ENCODE peak calls at places on chromosomes 13 and 19, in eight cellular contexts. One of them, this sample, is unnamed.

GRCh38 chr13:51814825-51815650 is 11.1 kb upstream of the DHRS12 start:
- DNase-seq in left lung: no peak
- DNase-seq in uterus: peak; percentile 65
- DNase-seq in psoas muscle: peak; percentile 29
- DNase-seq in endothelial cell of umbilical vein: peak; percentile 63
- DNase-seq in tibial nerve: peak; percentile 37
- DNase-seq in HCT116: peak; percentile 60
- DNase-seq in IMR-90: peak; percentile 50
- DNase-seq in this sample: no peak

GRCh38 chr13:98411617-98412310 is 165.1 kb downstream of the STK24 start:
- DNase-seq in IMR-90: no peak
- DNase-seq in psoas muscle: peak; percentile 29
- DNase-seq in tibial nerve: no peak
- DNase-seq in HCT116: no peak
- DNase-seq in left lung: no peak
- DNase-seq in endothelial cell of umbilical vein: peak; percentile 60
- DNase-seq in uterus: no peak
- DNase-seq in this sample: no peak

GRCh38 chr19:7680606-7681335 is at the start of gene TRAPPC5:
- DNase-seq in psoas muscle: peak; percentile 89
- DNase-seq in HCT116: peak; percentile 58
- DNase-seq in endothelial cell of umbilical vein: peak; percentile 83
- DNase-seq in uterus: peak; percentile 89
- DNase-seq in IMR-90: peak; percentile 76
- DNase-seq in tibial nerve: peak; percentile 70
- DNase-seq in left lung: peak; percentile 98
- DNase-seq in this sample: no peak

GRCh38 chr19:3198901-3199700 is 13.4 kb downstream of the NCLN start:
- DNase-seq in left lung: peak; percentile 68
- DNase-seq in tibial nerve: no peak
- DNase-seq in uterus: no peak
- DNase-seq in endothelial cell of umbilical vein: no peak
- DNase-seq in IMR-90: no peak
- DNase-seq in psoas muscle: no peak
- DNase-seq in HCT116: no peak
- DNase-seq in this sample: no peak

GRCh38 chr13:29369060-29369743 is 226.3 kb downstream of the SLC7A1 start:
- DNase-seq in left lung: no peak
- DNase-seq in HCT116: peak; percentile 27
- DNase-seq in psoas muscle: no peak
- DNase-seq in tibial nerve: no peak
- DNase-seq in endothelial cell of umbilical vein: peak; percentile 39
- DNase-seq in uterus: no peak
- DNase-seq in IMR-90: peak; percentile 34
- DNase-seq in this sample: no peak

GRCh38 chr19:3187662-3188511 is 2.2 kb downstream of the NCLN start:
- DNase-seq in HCT116: no peak
- DNase-seq in IMR-90: no peak
- DNase-seq in left lung: peak; percentile 75
- DNase-seq in psoas muscle: no peak
- DNase-seq in uterus: no peak
- DNase-seq in tibial nerve: no peak
- DNase-seq in endothelial cell of umbilical vein: no peak
- DNase-seq in this sample: no peak

GRCh38 chr13:42990147-42990990 is 1.7 kb downstream of the EPSTI1 start:
- DNase-seq in left lung: no peak
- DNase-seq in endothelial cell of umbilical vein: no peak
- DNase-seq in psoas muscle: no peak
- DNase-seq in HCT116: no peak
- DNase-seq in tibial nerve: no peak
- DNase-seq in uterus: no peak
- DNase-seq in IMR-90: peak; percentile 57
- DNase-seq in this sample: no peak

GRCh38 chr13:107459430-107459829 is 755.9 kb downstream of the LIG4 start:
- DNase-seq in left lung: no peak
- DNase-seq in HCT116: no peak
- DNase-seq in uterus: no peak
- DNase-seq in IMR-90: peak; percentile 85
- DNase-seq in psoas muscle: no peak
- DNase-seq in endothelial cell of umbilical vein: no peak
- DNase-seq in tibial nerve: no peak
- DNase-seq in this sample: no peak

GRCh38 chr13:66994498-66995365 is 235.4 kb downstream of the PCDH9 start:
- DNase-seq in uterus: no peak
- DNase-seq in psoas muscle: no peak
- DNase-seq in HCT116: no peak
- DNase-seq in IMR-90: no peak
- DNase-seq in endothelial cell of umbilical vein: no peak
- DNase-seq in tibial nerve: no peak
- DNase-seq in left lung: no peak
- DNase-seq in this sample: no peak

GRCh38 chr19:54660306-54660705 is 2.5 kb upstream of the LILRB4 start:
- DNase-seq in IMR-90: no peak
- DNase-seq in uterus: no peak
- DNase-seq in left lung: no peak
- DNase-seq in endothelial cell of umbilical vein: no peak
- DNase-seq in psoas muscle: no peak
- DNase-seq in tibial nerve: no peak
- DNase-seq in HCT116: no peak
- DNase-seq in this sample: no peak

GRCh38 chr13:67230774-67231480 is 791 bp upstream of the PCDH9 start:
- DNase-seq in uterus: peak; percentile 60
- DNase-seq in tibial nerve: peak; percentile 19
- DNase-seq in left lung: peak; percentile 89
- DNase-seq in endothelial cell of umbilical vein: peak; percentile 73
- DNase-seq in IMR-90: peak; percentile 64
- DNase-seq in psoas muscle: peak; percentile 64
- DNase-seq in HCT116: no peak
- DNase-seq in this sample: no peak

GRCh38 chr19:2798733-2799132 is 13.4 kb downstream of the THOP1 start:
- DNase-seq in IMR-90: peak; percentile 7
- DNase-seq in HCT116: no peak
- DNase-seq in tibial nerve: no peak
- DNase-seq in endothelial cell of umbilical vein: no peak
- DNase-seq in left lung: peak; percentile 51
- DNase-seq in uterus: no peak
- DNase-seq in psoas muscle: peak; percentile 46
- DNase-seq in this sample: no peak

GRCh38 chr13:57716295-57716694 is 84.8 kb downstream of the PCDH17 start:
- DNase-seq in psoas muscle: no peak
- DNase-seq in uterus: no peak
- DNase-seq in endothelial cell of umbilical vein: no peak
- DNase-seq in left lung: no peak
- DNase-seq in HCT116: no peak
- DNase-seq in tibial nerve: no peak
- DNase-seq in IMR-90: no peak
- DNase-seq in this sample: no peak

GRCh38 chr13:111316161-111316730 is 4.2 kb upstream of the TEX29 start:
- DNase-seq in endothelial cell of umbilical vein: peak; percentile 50
- DNase-seq in left lung: no peak
- DNase-seq in psoas muscle: no peak
- DNase-seq in tibial nerve: no peak
- DNase-seq in uterus: no peak
- DNase-seq in HCT116: no peak
- DNase-seq in IMR-90: no peak
- DNase-seq in this sample: no peak

GRCh38 chr13:49494645-49495044 is 1.1 kb upstream of the PHF11 start:
- DNase-seq in psoas muscle: no peak
- DNase-seq in left lung: no peak
- DNase-seq in IMR-90: no peak
- DNase-seq in HCT116: no peak
- DNase-seq in endothelial cell of umbilical vein: no peak
- DNase-seq in uterus: no peak
- DNase-seq in tibial nerve: no peak
- DNase-seq in this sample: no peak

GRCh38 chr13:49499889-49500660 is 4.3 kb downstream of the PHF11 start:
- DNase-seq in tibial nerve: no peak
- DNase-seq in endothelial cell of umbilical vein: no peak
- DNase-seq in HCT116: no peak
- DNase-seq in uterus: no peak
- DNase-seq in left lung: no peak
- DNase-seq in IMR-90: peak; percentile 90
- DNase-seq in psoas muscle: no peak
- DNase-seq in this sample: peak; percentile 8

GRCh38 chr13:49498211-49498610 is 2.5 kb downstream of the PHF11 start:
- DNase-seq in psoas muscle: no peak
- DNase-seq in uterus: no peak
- DNase-seq in HCT116: no peak
- DNase-seq in IMR-90: no peak
- DNase-seq in endothelial cell of umbilical vein: no peak
- DNase-seq in tibial nerve: no peak
- DNase-seq in left lung: no peak
- DNase-seq in this sample: no peak

GRCh38 chr13:49495783-49496762 is at the start of gene PHF11:
- DNase-seq in IMR-90: peak; percentile 76
- DNase-seq in endothelial cell of umbilical vein: peak; percentile 58
- DNase-seq in tibial nerve: peak; percentile 63
- DNase-seq in HCT116: no peak
- DNase-seq in psoas muscle: peak; percentile 82
- DNase-seq in uterus: peak; percentile 76
- DNase-seq in left lung: peak; percentile 96
- DNase-seq in this sample: no peak

DNA sequence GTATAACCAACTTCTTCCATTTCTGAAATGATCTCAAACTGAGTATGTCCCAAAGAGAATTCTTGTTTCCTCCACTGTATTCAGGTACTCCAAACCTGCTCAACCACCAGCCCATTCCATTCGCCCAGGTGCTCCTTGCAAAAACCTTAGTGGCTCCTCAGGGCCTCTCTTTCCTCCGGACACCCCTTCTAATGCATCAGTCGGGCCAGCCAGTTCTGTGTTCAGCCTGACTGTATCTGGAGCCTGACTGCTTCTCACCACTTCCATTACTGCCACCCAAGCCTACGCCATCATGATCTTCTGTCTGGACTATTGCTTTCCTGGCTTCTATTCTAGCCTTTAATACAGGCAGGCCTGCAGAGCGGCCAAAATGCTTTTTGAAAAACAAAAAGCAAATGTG is 1.5 kb downstream of the PHF11 start:
- DNase-seq in left lung: no peak
- DNase-seq in psoas muscle: no peak
- DNase-seq in tibial nerve: no peak
- DNase-seq in HCT116: no peak
- DNase-seq in endothelial cell of umbilical vein: no peak
- DNase-seq in uterus: no peak
- DNase-seq in IMR-90: no peak
- DNase-seq in this sample: no peak
- H3K27ac ChIP-seq in left lung: no peak overlapping the region
- H3K27ac ChIP-seq in psoas muscle: peak overlapping the region; percentile 94
- H3K27ac ChIP-seq in tibial nerve: peak overlapping the region; percentile 99
- H3K27ac ChIP-seq in HCT116: no peak overlapping the region
- H3K27ac ChIP-seq in endothelial cell of umbilical vein: no peak overlapping the region
- H3K27ac ChIP-seq in uterus: peak overlapping the region; percentile 94
- H3K27ac ChIP-seq in IMR-90: no peak overlapping the region
- H3K27ac ChIP-seq in this sample: peak overlapping the region; percentile 80

GRCh38 chr13:77047649-77048343 is 20.8 kb upstream of the FBXL3 start:
- DNase-seq in endothelial cell of umbilical vein: no peak
- DNase-seq in left lung: no peak
- DNase-seq in IMR-90: no peak
- DNase-seq in HCT116: no peak
- DNase-seq in tibial nerve: no peak
- DNase-seq in uterus: no peak
- DNase-seq in psoas muscle: no peak
- DNase-seq in this sample: no peak

GRCh38 chr13:77042566-77043177 is 15.7 kb upstream of the FBXL3 start:
- DNase-seq in HCT116: no peak
- DNase-seq in left lung: no peak
- DNase-seq in tibial nerve: no peak
- DNase-seq in psoas muscle: no peak
- DNase-seq in IMR-90: peak; percentile 46
- DNase-seq in uterus: no peak
- DNase-seq in endothelial cell of umbilical vein: no peak
- DNase-seq in this sample: no peak

GRCh38 chr13:77053192-77053591 is 26.2 kb upstream of the FBXL3 start:
- DNase-seq in endothelial cell of umbilical vein: no peak
- DNase-seq in tibial nerve: no peak
- DNase-seq in HCT116: no peak
- DNase-seq in psoas muscle: no peak
- DNase-seq in IMR-90: no peak
- DNase-seq in uterus: no peak
- DNase-seq in left lung: no peak
- DNase-seq in this sample: no peak

DNA sequence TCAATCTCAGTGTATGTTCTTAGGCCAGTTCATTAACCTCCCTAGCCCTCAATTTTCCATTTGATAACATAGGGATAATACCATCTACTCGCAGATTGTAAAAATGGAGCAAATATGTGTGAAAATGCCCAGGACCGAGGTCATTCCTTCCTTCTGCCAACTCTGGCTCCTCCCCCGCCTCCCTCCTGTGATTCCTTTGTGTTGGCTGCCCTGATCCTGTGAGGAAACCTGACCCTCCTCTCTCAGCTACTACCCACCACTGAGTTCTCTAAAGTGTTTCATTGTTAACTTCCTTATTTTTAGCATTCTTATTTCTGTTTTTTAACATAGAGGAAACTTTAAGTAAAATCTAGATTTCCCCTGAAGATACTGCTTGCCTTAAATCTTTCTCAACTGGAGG is 21.6 kb upstream of the FBXL3 start:
- DNase-seq in left lung: no peak
- DNase-seq in tibial nerve: no peak
- DNase-seq in endothelial cell of umbilical vein: no peak
- DNase-seq in IMR-90: no peak
- DNase-seq in uterus: no peak
- DNase-seq in HCT116: no peak
- DNase-seq in psoas muscle: no peak
- DNase-seq in this sample: no peak
- H3K27ac ChIP-seq in left lung: no peak overlapping the region
- H3K27ac ChIP-seq in tibial nerve: no peak overlapping the region
- H3K27ac ChIP-seq in endothelial cell of umbilical vein: no peak overlapping the region
- H3K27ac ChIP-seq in IMR-90: no peak overlapping the region
- H3K27ac ChIP-seq in uterus: no peak overlapping the region
- H3K27ac ChIP-seq in HCT116: no peak overlapping the region
- H3K27ac ChIP-seq in psoas muscle: peak overlapping the region; percentile 9
- H3K27ac ChIP-seq in this sample: no peak overlapping the region

DNA sequence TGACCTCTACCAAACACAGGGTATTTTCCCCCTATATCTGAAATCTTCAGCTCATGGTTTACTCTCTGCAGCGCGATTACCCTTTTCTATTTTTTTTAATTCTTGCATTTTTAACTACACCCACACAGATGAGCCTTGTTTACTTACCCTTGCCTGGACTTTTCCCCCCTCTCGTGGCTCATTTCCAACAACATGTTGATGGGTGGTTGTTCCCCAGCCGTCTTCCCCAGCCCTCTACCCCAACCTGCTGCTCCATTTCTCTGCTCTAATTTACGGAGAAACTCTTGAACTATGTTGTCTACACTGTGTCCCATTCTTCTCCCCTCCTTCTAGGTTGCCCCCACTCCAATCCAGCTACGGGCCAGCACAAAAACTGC is 674 bp downstream of the ZNF790 start:
- DNase-seq in IMR-90: no peak
- DNase-seq in psoas muscle: no peak
- DNase-seq in endothelial cell of umbilical vein: no peak
- DNase-seq in uterus: no peak
- DNase-seq in HCT116: no peak
- DNase-seq in left lung: no peak
- DNase-seq in tibial nerve: no peak
- DNase-seq in this sample: no peak
- H3K27ac ChIP-seq in IMR-90: peak overlapping the region; percentile 82
- H3K27ac ChIP-seq in psoas muscle: peak overlapping the region; percentile 86
- H3K27ac ChIP-seq in endothelial cell of umbilical vein: peak overlapping the region; percentile 44
- H3K27ac ChIP-seq in uterus: peak overlapping the region; percentile 75
- H3K27ac ChIP-seq in HCT116: no peak overlapping the region
- H3K27ac ChIP-seq in left lung: peak overlapping the region; percentile 89
- H3K27ac ChIP-seq in tibial nerve: peak overlapping the region; percentile 72
- H3K27ac ChIP-seq in this sample: peak overlapping the region; percentile 71

GRCh38 chr13:54637377-54637776 is 1608.8 kb downstream of the OLFM4 start:
- DNase-seq in IMR-90: no peak
- DNase-seq in psoas muscle: no peak
- DNase-seq in HCT116: no peak
- DNase-seq in uterus: no peak
- DNase-seq in left lung: no peak
- DNase-seq in tibial nerve: no peak
- DNase-seq in endothelial cell of umbilical vein: no peak
- DNase-seq in this sample: no peak
- H3K27ac ChIP-seq in IMR-90: no peak overlapping the region
- H3K27ac ChIP-seq in psoas muscle: no peak overlapping the region
- H3K27ac ChIP-seq in HCT116: no peak overlapping the region
- H3K27ac ChIP-seq in uterus: no peak overlapping the region
- H3K27ac ChIP-seq in left lung: no peak overlapping the region
- H3K27ac ChIP-seq in tibial nerve: no peak overlapping the region
- H3K27ac ChIP-seq in endothelial cell of umbilical vein: no peak overlapping the region
- H3K27ac ChIP-seq in this sample: no peak overlapping the region